ENCODE peak calls at places on chromosomes 2 and 18, in five cellular contexts. F, K, A, Q and X are unnamed samples. For H3K4me1, the result is how much of the 10 kb centered on the place peaks cover.

GRCh38 chr2:37125404-37125803 is 31.4 kb downstream of the EIF2AK2 start:
- DNase-seq in K (no peak), F (no peak), Q (no peak), A (no peak), X (no peak)

GRCh38 chr2:28648147-28648546 is 103.5 kb upstream of the PPP1CB start:
- DNase-seq in A (no peak), K (no peak), F (no peak), Q (no peak), X (peak)

GRCh38 chr2:127670957-127671290 is 4.4 kb downstream of the LIMS2 start:
- DNase-seq in Q (peak), F (no peak), K (no peak), A (no peak), X (peak)

GRCh38 chr18:44557626-44558151 is 123.0 kb upstream of the SETBP1 start:
- DNase-seq in A (no peak), K (no peak), Q (no peak), F (no peak), X (no peak)

GRCh38 chr18:79579807-79580480 is 99.7 kb upstream of the CTDP1 start:
- DNase-seq in A (no peak), F (no peak), K (no peak), Q (no peak), X (peak)

GRCh38 chr18:33761363-33761762 is 183.3 kb downstream of the ASXL3 start:
- DNase-seq in Q (peak), K (no peak), F (no peak), A (peak), X (no peak)

GRCh38 chr18:36297419-36298112 is at the start of gene FHOD3:
- DNase-seq in F (no peak), K (no peak), Q (peak), A (peak), X (peak)

GRCh38 chr2:36361396-36361795 is 5.8 kb downstream of the CRIM1 start:
- DNase-seq in Q (no peak), A (no peak), K (no peak), F (no peak), X (no peak)

GRCh38 chr2:239308696-239309397 is 92.0 kb downstream of the HDAC4 start:
- DNase-seq in Q (peak), F (peak), K (no peak), A (peak), X (peak)

GRCh38 chr2:142307716-142308115 is 176.9 kb upstream of the LRP1B start:
- DNase-seq in F (no peak), Q (no peak), A (no peak), K (no peak), X (no peak)

GRCh38 chr18:33440011-33440383 is 524 bp downstream of the CCDC178 start:
- DNase-seq in Q (peak), F (no peak), K (no peak), A (peak), X (peak)

GRCh38 chr2:233929352-233929843 is 12.2 kb downstream of the TRPM8 start:
- DNase-seq in F (no peak), A (no peak), Q (no peak), K (peak), X (no peak)

GRCh38 chr2:127740665-127741287 is 39.5 kb downstream of the SFT2D3 start:
- DNase-seq in K (no peak), F (no peak), A (no peak), Q (no peak), X (no peak)

GRCh38 chr2:189836644-189837043 is 52.4 kb downstream of the PMS1 start:
- DNase-seq in F (no peak), K (no peak), A (no peak), Q (no peak), X (no peak)

GRCh38 chr18:51907687-51908597 is 432.1 kb upstream of the DCC start:
- DNase-seq in K (no peak), A (no peak), F (no peak), Q (no peak), X (no peak)

GRCh38 chr2:47771211-47771610 is 11.7 kb upstream of the MSH6 start:
- DNase-seq in Q (no peak), A (no peak), K (peak), F (no peak), X (no peak)

GRCh38 chr2:131394147-131394931 is 30.4 kb upstream of the RAB6D start:
- DNase-seq in F (no peak), K (no peak), Q (no peak), A (no peak), X (no peak)

GRCh38 chr2:137886432-137886831 is 77.8 kb upstream of the HNMT start:
- DNase-seq in A (no peak), K (peak), F (no peak), Q (no peak), X (no peak)

GRCh38 chr2:231708773-231709635 is 679 bp downstream of the PTMA start:
- DNase-seq in F (no peak), Q (peak), A (peak), K (no peak), X (no peak)

GRCh38 chr18:31230495-31230894 is 67.8 kb upstream of the DSC1 start:
- DNase-seq in K (peak), Q (no peak), A (no peak), F (no peak), X (no peak)

GRCh38 chr2:186891219-186891621 is 42.2 kb upstream of the ZSWIM2 start:
- DNase-seq in K (peak), A (no peak), F (no peak), Q (no peak), X (no peak)

GRCh38 chr2:9802576-9802993 is 40.7 kb upstream of the TAF1B start:
- DNase-seq in A (peak), K (no peak), F (peak), Q (no peak), X (peak)

GRCh38 chr2:18178736-18179349 is 300.4 kb downstream of the KCNS3 start:
- DNase-seq in K (peak), Q (peak), A (peak), F (no peak), X (no peak)

GRCh38 chr2:101689120-101689827 is 8.2 kb upstream of the MAP4K4 start:
- DNase-seq in Q (no peak), K (no peak), A (no peak), F (no peak), X (no peak)

GRCh38 chr2:190382851-190383250 is 25.3 kb upstream of the MFSD6 start:
- DNase-seq in Q (no peak), F (no peak), A (peak), K (peak), X (no peak)

GRCh38 chr2:61620244-61621159 is 82.3 kb upstream of the XPO1 start:
- DNase-seq in A (no peak), Q (no peak), F (no peak), K (peak), X (no peak)

GRCh38 chr2:11239718-11240462 is 84.6 kb downstream of the SLC66A3 start:
- DNase-seq in Q (no peak), A (no peak), K (peak), F (no peak), X (no peak)

GRCh38 chr18:57803119-57803969 is at the start of gene ATP8B1:
- DNase-seq in K (peak), A (peak), F (peak), Q (peak), X (peak)

GRCh38 chr2:61538920-61539559 is 884 bp upstream of the XPO1 start:
- DNase-seq in Q (no peak), A (peak), F (no peak), K (peak), X (peak)

GRCh38 chr2:23828256-23828980 is 98.5 kb downstream of the ATAD2B start:
- DNase-seq in A (no peak), K (no peak), Q (no peak), F (no peak), X (no peak)

GRCh38 chr2:67237288-67237687 is 159.8 kb upstream of the ETAA1 start:
- DNase-seq in K (no peak), A (no peak), Q (no peak), F (no peak), X (no peak)

GRCh38 chr2:67234443-67234842 is 162.7 kb upstream of the ETAA1 start:
- DNase-seq in A (no peak), F (no peak), Q (no peak), K (no peak), X (peak)
- TF ChIP-seq CTCF in A (peak), F (no peak), Q (peak), K (no peak), X (peak)

GRCh38 chr2:185128331-185128730 is 530.0 kb downstream of the ZNF804A start:
- DNase-seq in A (no peak), Q (no peak), F (no peak), K (no peak), X (no peak)
- H3K4me1 ChIP-seq in A (under half), Q (under half), F (under half), K (under half), X (under half)

GRCh38 chr2:164008752-164009151 is 272.9 kb upstream of the FIGN start:
- DNase-seq in Q (no peak), F (no peak), K (no peak), A (no peak), X (no peak)

GRCh38 chr2:164009801-164010337 is 274.1 kb upstream of the FIGN start:
- DNase-seq in A (no peak), Q (no peak), K (no peak), F (no peak), X (no peak)

GRCh38 chr2:164015328-164016123 is 279.7 kb upstream of the FIGN start:
- DNase-seq in Q (no peak), F (no peak), A (no peak), K (no peak), X (peak)

GRCh38 chr2:164014791-164015190 is 279.0 kb upstream of the FIGN start:
- DNase-seq in K (no peak), F (no peak), Q (no peak), A (no peak), X (no peak)

GRCh38 chr2:164014068-164014577 is 278.3 kb upstream of the FIGN start:
- DNase-seq in Q (no peak), A (no peak), F (no peak), K (no peak), X (no peak)
- TF ChIP-seq POLR2AphosphoS5 in Q (no peak), A (no peak), F (no peak), K (no peak), X (no peak)

DNA sequence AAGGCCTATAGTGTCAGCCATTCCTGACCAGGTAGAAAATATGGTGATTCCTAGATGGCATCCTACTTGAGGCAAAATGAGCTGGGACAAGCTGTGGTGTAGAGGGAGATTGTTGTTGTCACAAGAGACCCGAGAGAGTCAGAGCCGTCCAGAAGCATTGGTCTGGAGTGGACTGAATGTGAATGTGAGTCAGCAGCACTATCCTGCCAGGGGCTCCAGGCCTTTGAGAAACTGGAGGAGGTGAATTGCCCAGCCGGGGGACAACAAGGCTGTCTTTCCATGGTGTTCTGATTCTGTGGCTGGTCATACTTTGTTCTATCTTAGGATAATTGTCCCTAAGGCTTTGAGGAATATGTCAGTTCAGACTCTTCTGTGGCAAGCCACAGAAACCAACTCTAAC is 29.4 kb upstream of the EIF2AK3 start:
- DNase-seq in Q (no peak), A (no peak), K (no peak), F (no peak), X (no peak)
- TF ChIP-seq CTCF in Q (no peak), A (no peak), K (no peak), F (no peak), X (no peak)

GRCh38 chr2:109085912-109086742 is 42.9 kb upstream of the SH3RF3 start:
- DNase-seq in A (no peak), Q (no peak), F (peak), K (no peak), X (no peak)

GRCh38 chr2:109083771-109084170 is 45.2 kb upstream of the SH3RF3 start:
- DNase-seq in A (no peak), K (no peak), F (peak), Q (no peak), X (no peak)

GRCh38 chr2:109084341-109084740 is 44.7 kb upstream of the SH3RF3 start:
- DNase-seq in F (peak), A (no peak), Q (no peak), K (no peak), X (no peak)

GRCh38 chr2:109087055-109087663 is 41.8 kb upstream of the SH3RF3 start:
- DNase-seq in K (no peak), A (no peak), F (peak), Q (no peak), X (no peak)

DNA sequence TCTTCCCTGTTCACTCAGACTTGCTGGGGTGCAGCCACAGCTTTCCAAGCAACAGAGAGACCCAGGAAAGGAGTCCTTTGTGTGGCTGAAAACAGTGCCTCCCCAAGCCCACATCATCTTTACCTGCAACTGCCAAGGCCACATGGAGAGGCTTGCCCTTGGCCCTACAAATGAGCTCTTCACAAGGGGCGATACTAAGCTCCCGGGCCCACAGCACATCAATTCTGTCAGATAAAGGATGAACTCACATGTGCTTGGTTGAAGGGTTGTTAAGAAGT is 42.3 kb upstream of the SH3RF3 start:
- DNase-seq in A (no peak), F (peak), K (no peak), Q (no peak), X (no peak)
- H3K4me1 ChIP-seq in A (under half), F (under half), K (under half), Q (under half), X (under half)

GRCh38 chr2:118048396-118048795 is 34.5 kb upstream of the CCDC93 start:
- DNase-seq in Q (no peak), A (no peak), K (no peak), F (no peak), X (no peak)

GRCh38 chr2:118050386-118050785 is 36.5 kb upstream of the CCDC93 start:
- DNase-seq in K (no peak), F (no peak), A (no peak), Q (no peak), X (no peak)

GRCh38 chr2:118049140-118050128 is 35.6 kb upstream of the CCDC93 start:
- DNase-seq in Q (no peak), F (no peak), K (no peak), A (no peak), X (no peak)

GRCh38 chr2:118052474-118052873 is 35.8 kb upstream of the INSIG2 start:
- DNase-seq in F (no peak), K (no peak), Q (no peak), A (no peak), X (no peak)

GRCh38 chr2:118051956-118052355 is 36.3 kb upstream of the INSIG2 start:
- DNase-seq in K (no peak), Q (no peak), F (no peak), A (no peak), X (no peak)
- TF ChIP-seq POLR2AphosphoS5 in K (no peak), Q (no peak), F (no peak), A (no peak), X (no peak)